ENCODE peak calls at places on chromosomes 13 and 19, in nine cellular contexts. G, R, C, U, E, T, I, Q and J are unnamed samples.
A peak's percentile ranks its signal among the peaks of the same experiment; 100 is the strongest.

GRCh38 chr13:44388427-44388826 is 14.8 kb downstream of the SERP2 start:
- DNase-seq in C (peak; percentile 89), Q (no peak), T (no peak), I (no peak), G (no peak), R (no peak), U (no peak), E (no peak), J (no peak)

GRCh38 chr13:55937180-55937579 is 1203.5 kb upstream of the PRR20A start:
- DNase-seq in E (no peak), I (no peak), R (no peak), T (no peak), Q (no peak), U (no peak), C (no peak), G (no peak), J (no peak)

GRCh38 chr13:102328909-102329308 is 72.9 kb downstream of the FGF14 start:
- DNase-seq in U (no peak), Q (no peak), R (no peak), I (no peak), G (no peak), E (no peak), T (no peak), C (no peak), J (no peak)

GRCh38 chr19:41362143-41362847 is 1.7 kb downstream of the B9D2 start:
- DNase-seq in C (no peak), U (no peak), R (no peak), T (no peak), Q (no peak), E (peak; percentile 24), I (no peak), G (no peak), J (no peak)

GRCh38 chr13:34469212-34469983 is 472.7 kb upstream of the NBEA start:
- DNase-seq in U (no peak), C (no peak), R (no peak), E (peak; percentile 92), Q (peak; percentile 89), T (no peak), I (peak; percentile 41), G (no peak), J (no peak)

GRCh38 chr13:50609016-50609415 is 234.5 kb downstream of the DLEU7 start:
- DNase-seq in T (no peak), C (no peak), U (no peak), R (no peak), I (no peak), G (no peak), E (no peak), Q (no peak), J (no peak)

GRCh38 chr19:44847144-44848035 is 1.3 kb downstream of the NECTIN2 start:
- DNase-seq in Q (peak; percentile 86), E (peak; percentile 62), T (peak; percentile 65), U (no peak), G (peak; percentile 65), C (peak; percentile 83), I (peak; percentile 40), R (no peak), J (no peak)

GRCh38 chr19:48539503-48540096 is 12.4 kb upstream of the SULT2B1 start:
- DNase-seq in E (peak; percentile 84), C (peak; percentile 61), G (no peak), T (no peak), R (no peak), I (peak; percentile 63), Q (peak; percentile 51), U (no peak), J (no peak)

GRCh38 chr19:49881186-49881585 is 3.7 kb downstream of the TBC1D17 start:
- DNase-seq in C (no peak), R (no peak), E (no peak), T (no peak), G (no peak), Q (no peak), U (no peak), I (no peak), J (no peak)

GRCh38 chr19:10404888-10405808 is 1.8 kb upstream of the CDC37 start:
- DNase-seq in U (no peak), G (no peak), I (no peak), C (no peak), R (no peak), Q (no peak), T (no peak), E (no peak), J (no peak)

GRCh38 chr19:19475845-19476828 is 39.2 kb downstream of the TSSK6 start:
- DNase-seq in T (no peak), R (no peak), G (no peak), I (peak; percentile 52), C (peak; percentile 55), Q (peak; percentile 34), E (peak; percentile 36), U (no peak), J (no peak)

GRCh38 chr19:6232567-6232966 is 47.2 kb downstream of the MLLT1 start:
- DNase-seq in I (peak; percentile 93), E (peak; percentile 67), C (no peak), G (no peak), T (no peak), Q (peak; percentile 64), U (no peak), R (peak; percentile 66), J (no peak)

GRCh38 chr19:6521718-6522646 is 8.8 kb upstream of the TNFSF9 start:
- DNase-seq in G (no peak), U (peak; percentile 91), I (peak; percentile 15), C (no peak), E (no peak), R (no peak), T (no peak), Q (no peak), J (peak; percentile 70)

GRCh38 chr19:7833225-7834156 is 3.5 kb downstream of the EVI5L start:
- DNase-seq in G (peak; percentile 34), I (peak; percentile 92), U (no peak), R (no peak), T (no peak), Q (peak; percentile 57), C (no peak), E (peak; percentile 90), J (no peak)

GRCh38 chr19:2511991-2512390 is 36.1 kb downstream of the GADD45B start:
- DNase-seq in E (no peak), R (no peak), C (no peak), I (no peak), U (peak; percentile 61), Q (no peak), T (no peak), G (no peak), J (peak; percentile 25)

GRCh38 chr19:12564016-12564664 is 12.9 kb upstream of the ZNF564 start:
- DNase-seq in U (peak; percentile 92), I (peak; percentile 90), R (peak; percentile 81), E (peak; percentile 96), G (peak; percentile 92), Q (peak; percentile 88), C (peak; percentile 88), T (peak; percentile 90), J (peak; percentile 91)
- TF ChIP-seq CTCF in U (peak; percentile 98), I (peak; percentile 97), R (peak; percentile 98), E (peak; percentile 98), G (peak; percentile 83), Q (peak; percentile 97), C (peak; percentile 98), T (peak; percentile 94), J (no peak)

DNA sequence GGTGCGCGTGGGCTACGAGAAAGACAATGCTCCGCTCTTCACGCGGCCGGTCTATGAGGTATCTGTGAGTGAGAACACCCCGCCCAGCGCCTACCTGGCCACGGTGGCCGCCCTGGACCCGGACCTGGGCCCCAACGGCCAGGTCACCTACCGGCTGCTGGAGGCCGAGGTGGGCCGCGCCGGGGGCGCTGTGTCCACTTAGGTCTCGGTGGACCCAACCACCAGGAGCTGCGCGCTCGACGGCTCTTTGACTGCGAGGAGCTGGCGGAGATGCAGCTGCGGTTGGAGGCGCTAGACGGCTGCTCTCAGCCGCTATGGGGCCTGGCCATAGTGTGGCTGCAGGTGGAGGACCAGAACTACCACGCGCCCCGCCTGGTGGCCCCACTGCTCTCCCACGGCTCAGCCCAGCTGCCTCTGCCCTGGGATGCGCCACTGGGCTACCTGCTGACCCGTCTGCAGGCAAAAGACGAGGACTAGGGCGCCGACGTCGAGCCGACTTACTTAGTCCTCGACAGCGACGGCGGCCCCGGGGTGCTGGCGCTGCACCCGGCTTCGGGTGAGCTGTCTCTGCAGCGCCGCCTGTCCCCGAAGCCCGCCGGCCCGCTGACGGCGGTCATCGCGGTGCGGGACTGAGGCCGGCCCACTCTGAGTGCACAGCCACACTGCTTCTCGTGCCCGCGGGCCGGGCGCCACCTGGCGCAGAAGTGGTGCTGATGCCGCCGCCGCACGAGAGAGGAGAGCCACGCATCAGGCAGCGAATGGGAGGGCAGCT is 173.0 kb downstream of the OLFM4 start:
- DNase-seq in T (peak; percentile 23), U (no peak), E (no peak), G (no peak), Q (no peak), I (no peak), C (peak; percentile 53), R (no peak), J (no peak)
- TF ChIP-seq CTCF in T (peak; percentile 48), U (no peak), E (no peak), G (no peak), Q (no peak), I (no peak), C (peak; percentile 38), R (no peak), J (no peak)

GRCh38 chr13:29369060-29369743 is 226.3 kb downstream of the SLC7A1 start:
- DNase-seq in R (no peak), I (peak; percentile 48), G (no peak), U (peak; percentile 44), C (peak; percentile 73), T (no peak), E (peak; percentile 70), Q (peak; percentile 25), J (no peak)
- TF ChIP-seq CTCF in R (peak; percentile 60), I (peak; percentile 65), G (no peak), U (peak; percentile 49), C (peak; percentile 66), T (peak; percentile 74), E (peak; percentile 67), Q (peak; percentile 39), J (no peak)

GRCh38 chr13:112101360-112101930 is 34.5 kb downstream of the SOX1 start:
- DNase-seq in C (no peak), R (no peak), G (no peak), Q (no peak), I (no peak), E (no peak), T (no peak), U (no peak), J (no peak)

GRCh38 chr13:112103971-112104872 is 37.3 kb downstream of the SOX1 start:
- DNase-seq in G (no peak), R (no peak), E (no peak), T (no peak), C (peak; percentile 29), U (no peak), Q (no peak), I (no peak), J (no peak)

GRCh38 chr13:112104873-112105234 is 37.9 kb downstream of the SOX1 start:
- DNase-seq in I (no peak), T (no peak), E (no peak), Q (no peak), U (no peak), C (no peak), G (no peak), R (no peak), J (no peak)

GRCh38 chr13:112103260-112103843 is 36.4 kb downstream of the SOX1 start:
- DNase-seq in C (no peak), G (no peak), I (no peak), Q (no peak), T (no peak), R (no peak), U (no peak), E (no peak), J (no peak)

DNA sequence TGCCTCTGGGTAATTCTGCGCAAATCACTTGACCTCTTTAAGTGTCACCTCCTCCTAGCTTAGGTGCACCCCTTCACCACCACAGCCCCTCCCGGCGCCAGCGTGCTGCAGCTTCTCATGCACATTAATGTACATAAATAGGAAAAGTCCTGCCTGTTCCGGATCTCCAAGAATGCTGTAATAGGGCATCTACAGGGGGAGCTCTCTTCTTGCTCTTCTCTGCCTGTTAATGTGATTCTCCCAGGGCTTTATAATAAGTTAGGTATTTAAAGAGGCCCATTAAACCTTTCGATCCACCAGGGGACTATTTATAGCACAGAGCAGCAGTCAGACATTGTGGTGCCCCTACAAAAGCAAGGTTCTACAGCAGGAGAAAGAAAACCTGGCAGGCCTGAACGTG is 35.3 kb downstream of the SOX1 start:
- DNase-seq in U (no peak), Q (no peak), R (no peak), G (no peak), E (peak; percentile 6), C (peak; percentile 57), I (no peak), T (no peak), J (no peak)
- TF ChIP-seq CTCF in U (no peak), Q (no peak), R (no peak), G (no peak), E (no peak), C (no peak), I (no peak), T (no peak), J (no peak)